ENCODE peak calls at places on chromosomes 7 and 10, in four cellular contexts. One of them, this sample, is unnamed.

GRCh38 chr7:151342102-151342646 is 562 bp downstream of the NUB1 start:
- DNase-seq in HepG2: no peak
- DNase-seq in K562: no peak
- DNase-seq in A549: no peak
- DNase-seq in this sample: no peak

GRCh38 chr10:1029838-1030237 is 4.2 kb upstream of the IDI2 start:
- DNase-seq in HepG2: no peak
- DNase-seq in A549: no peak
- DNase-seq in K562: no peak
- DNase-seq in this sample: no peak

GRCh38 chr10:24457661-24458318 is 248.9 kb downstream of the KIAA1217 start:
- DNase-seq in A549: peak; percentile 26
- DNase-seq in HepG2: no peak
- DNase-seq in K562: no peak
- DNase-seq in this sample: no peak

GRCh38 chr7:131166066-131166465 is 161.6 kb upstream of the MKLN1 start:
- DNase-seq in HepG2: no peak
- DNase-seq in A549: no peak
- DNase-seq in K562: no peak
- DNase-seq in this sample: peak; percentile 41

GRCh38 chr10:49521062-49521461 is 17.9 kb downstream of the ERCC6 start:
- DNase-seq in HepG2: no peak
- DNase-seq in K562: no peak
- DNase-seq in A549: no peak
- DNase-seq in this sample: no peak

GRCh38 chr7:36440880-36441279 is 51.2 kb downstream of the ANLN start:
- DNase-seq in A549: peak; percentile 37
- DNase-seq in K562: no peak
- DNase-seq in HepG2: peak; percentile 16
- DNase-seq in this sample: peak; percentile 46

GRCh38 chr7:85426487-85426960 is 239.7 kb upstream of the SEMA3D start:
- DNase-seq in K562: no peak
- DNase-seq in A549: peak; percentile 1
- DNase-seq in HepG2: peak; percentile 92
- DNase-seq in this sample: peak; percentile 29

GRCh38 chr10:128976886-128977285 is 490.2 kb upstream of the MGMT start:
- DNase-seq in A549: no peak
- DNase-seq in HepG2: no peak
- DNase-seq in K562: no peak
- DNase-seq in this sample: no peak

GRCh38 chr7:156578978-156579430 is 61.6 kb upstream of the RNF32 start:
- DNase-seq in K562: no peak
- DNase-seq in HepG2: no peak
- DNase-seq in A549: no peak
- DNase-seq in this sample: no peak

GRCh38 chr7:149669121-149669818 is 104.1 kb downstream of the ZNF467 start:
- DNase-seq in A549: peak; percentile 61
- DNase-seq in K562: no peak
- DNase-seq in HepG2: peak; percentile 7
- DNase-seq in this sample: peak; percentile 19

GRCh38 chr7:140616328-140616727 is 24.3 kb downstream of the DENND2A start:
- DNase-seq in K562: no peak
- DNase-seq in HepG2: no peak
- DNase-seq in A549: no peak
- DNase-seq in this sample: no peak

GRCh38 chr10:125117941-125118630 is 42.3 kb downstream of the CTBP2 start:
- DNase-seq in K562: no peak
- DNase-seq in A549: no peak
- DNase-seq in HepG2: no peak
- DNase-seq in this sample: no peak

GRCh38 chr10:75773139-75773801 is 341.8 kb downstream of the LRMDA start:
- DNase-seq in A549: peak; percentile 67
- DNase-seq in K562: no peak
- DNase-seq in HepG2: peak; percentile 92
- DNase-seq in this sample: peak; percentile 8

GRCh38 chr10:79275431-79275851 is 71.8 kb upstream of the PPIF start:
- DNase-seq in K562: no peak
- DNase-seq in HepG2: no peak
- DNase-seq in A549: no peak
- DNase-seq in this sample: no peak
- TF ChIP-seq RFX5 in K562: no peak
- TF ChIP-seq RFX5 in HepG2: no peak
- TF ChIP-seq RFX5 in A549: no peak
- TF ChIP-seq RFX5 in this sample: no peak

GRCh38 chr10:91220954-91221696 is 662 bp downstream of the PCGF5 start:
- DNase-seq in K562: peak; percentile 23
- DNase-seq in A549: peak; percentile 28
- DNase-seq in HepG2: no peak
- DNase-seq in this sample: peak; percentile 19

GRCh38 chr10:91215384-91215783 is 5.1 kb upstream of the PCGF5 start:
- DNase-seq in HepG2: no peak
- DNase-seq in K562: no peak
- DNase-seq in A549: no peak
- DNase-seq in this sample: no peak

GRCh38 chr10:91214906-91215305 is 5.6 kb upstream of the PCGF5 start:
- DNase-seq in K562: no peak
- DNase-seq in A549: no peak
- DNase-seq in HepG2: no peak
- DNase-seq in this sample: no peak

GRCh38 chr10:91220194-91220953 is at the start of gene PCGF5:
- DNase-seq in HepG2: no peak
- DNase-seq in K562: peak; percentile 86
- DNase-seq in A549: peak; percentile 88
- DNase-seq in this sample: peak; percentile 85

GRCh38 chr10:91219371-91220193 is 881 bp upstream of the PCGF5 start:
- DNase-seq in K562: no peak
- DNase-seq in HepG2: peak; percentile 98
- DNase-seq in A549: no peak
- DNase-seq in this sample: peak; percentile 29
- TF ChIP-seq MAZ in K562: no peak
- TF ChIP-seq MAZ in HepG2: no peak
- TF ChIP-seq MAZ in A549: no peak
- TF ChIP-seq MAZ in this sample: no peak

DNA sequence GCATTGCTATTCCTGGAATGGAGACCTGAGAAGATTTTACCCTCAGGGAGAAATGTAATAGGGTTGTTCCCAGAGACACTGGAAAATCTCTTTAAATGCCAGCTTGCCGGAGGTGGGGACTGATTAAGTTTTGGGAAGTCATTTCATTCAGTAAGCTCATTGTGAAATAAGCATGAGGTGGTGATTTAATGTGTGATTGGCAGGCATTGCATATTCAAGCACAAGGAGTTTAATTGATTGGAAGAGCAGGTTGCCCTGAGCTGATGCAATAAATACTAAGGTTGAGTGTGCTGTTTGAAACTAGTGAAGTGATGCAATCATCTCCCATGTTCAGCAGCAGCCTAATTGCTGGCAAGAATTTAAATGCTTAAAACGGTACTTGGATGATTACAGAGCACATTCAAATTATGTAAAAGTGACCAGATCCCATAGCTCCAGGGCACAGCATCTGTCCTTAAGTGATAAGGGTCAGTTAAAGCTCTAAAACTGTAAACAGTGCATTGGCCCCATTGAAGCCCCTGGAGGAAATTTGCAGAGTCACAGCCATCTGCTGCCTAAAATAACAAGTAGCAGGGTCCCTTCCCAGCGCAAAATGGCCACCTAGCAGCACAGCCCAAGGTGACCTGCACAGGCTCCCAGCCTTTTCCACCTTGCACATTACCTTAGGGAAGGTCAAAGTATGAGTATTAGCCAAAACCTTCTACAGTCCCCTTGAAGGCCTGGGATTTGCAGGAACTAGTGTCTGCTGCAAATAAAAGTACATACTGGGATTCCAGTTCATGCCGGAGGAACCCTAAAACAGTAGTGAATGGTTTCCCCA is 92.1 kb downstream of the CCDC71L start:
- DNase-seq in HepG2: no peak
- DNase-seq in A549: peak; percentile 43
- DNase-seq in K562: peak; percentile 94
- DNase-seq in this sample: peak; percentile 85
- TF ChIP-seq RFX5 in HepG2: no peak
- TF ChIP-seq RFX5 in A549: no peak
- TF ChIP-seq RFX5 in K562: peak; percentile 74
- TF ChIP-seq RFX5 in this sample: no peak

GRCh38 chr10:115992554-115992953 is 280.5 kb downstream of the GFRA1 start:
- DNase-seq in K562: no peak
- DNase-seq in HepG2: no peak
- DNase-seq in A549: no peak
- DNase-seq in this sample: no peak

GRCh38 chr10:115988380-115988779 is 284.6 kb downstream of the GFRA1 start:
- DNase-seq in A549: no peak
- DNase-seq in K562: no peak
- DNase-seq in HepG2: no peak
- DNase-seq in this sample: no peak

GRCh38 chr10:115985696-115986095 is 287.3 kb downstream of the GFRA1 start:
- DNase-seq in A549: no peak
- DNase-seq in HepG2: no peak
- DNase-seq in K562: no peak
- DNase-seq in this sample: peak; percentile 36

GRCh38 chr10:115989621-115990020 is 283.4 kb downstream of the GFRA1 start:
- DNase-seq in A549: no peak
- DNase-seq in HepG2: no peak
- DNase-seq in K562: no peak
- DNase-seq in this sample: peak; percentile 39
- TF ChIP-seq MAZ in A549: no peak
- TF ChIP-seq MAZ in HepG2: no peak
- TF ChIP-seq MAZ in K562: no peak
- TF ChIP-seq MAZ in this sample: no peak

GRCh38 chr7:47604496-47604890 is 22.6 kb upstream of the TNS3 start:
- DNase-seq in A549: no peak
- DNase-seq in K562: no peak
- DNase-seq in HepG2: no peak
- DNase-seq in this sample: no peak

GRCh38 chr7:47601881-47602249 is 20.0 kb upstream of the TNS3 start:
- DNase-seq in A549: no peak
- DNase-seq in HepG2: peak; percentile 63
- DNase-seq in K562: no peak
- DNase-seq in this sample: no peak

GRCh38 chr7:47602272-47603004 is 20.5 kb upstream of the TNS3 start:
- DNase-seq in A549: peak; percentile 80
- DNase-seq in HepG2: no peak
- DNase-seq in K562: no peak
- DNase-seq in this sample: no peak

GRCh38 chr7:47600199-47601118 is 18.5 kb upstream of the TNS3 start:
- DNase-seq in K562: no peak
- DNase-seq in HepG2: no peak
- DNase-seq in A549: peak; percentile 87
- DNase-seq in this sample: peak; percentile 86

DNA sequence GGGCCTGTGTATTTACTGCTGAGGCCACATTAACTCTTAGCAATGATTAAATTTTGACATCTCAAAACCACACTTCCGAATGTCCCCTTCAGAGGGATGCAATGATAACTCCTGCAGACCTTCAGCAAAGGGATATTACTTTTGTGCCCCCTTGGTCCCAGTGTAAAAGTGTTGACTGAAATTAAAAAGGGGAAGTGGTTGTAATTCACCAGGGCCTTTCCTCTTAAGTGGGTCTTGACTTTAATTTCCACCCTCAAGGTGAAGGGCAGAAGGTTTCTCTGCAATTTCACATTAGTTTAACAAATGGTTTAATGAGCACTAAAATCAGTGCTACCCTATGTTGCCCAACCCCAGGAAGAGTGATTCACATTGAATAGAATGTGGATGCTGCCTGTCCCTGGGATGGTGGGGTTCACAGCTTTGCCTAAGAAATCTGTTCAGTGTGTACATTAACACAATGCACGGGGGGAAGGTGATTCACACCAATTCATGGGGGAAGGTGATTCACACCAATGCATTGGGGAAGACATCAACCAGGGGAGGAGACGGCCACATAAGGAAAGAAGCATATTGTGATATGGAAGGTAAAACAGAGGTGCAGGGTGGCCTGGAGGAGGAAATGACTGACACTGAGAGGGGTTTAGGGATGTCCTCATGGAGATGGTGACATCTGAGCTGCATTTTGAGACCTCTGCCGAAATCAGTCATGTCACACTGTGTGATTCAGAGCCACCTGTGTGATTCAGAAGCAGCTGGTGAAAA is 19.4 kb upstream of the TNS3 start:
- DNase-seq in HepG2: peak; percentile 40
- DNase-seq in A549: peak; percentile 93
- DNase-seq in K562: no peak
- DNase-seq in this sample: peak; percentile 96
- TF ChIP-seq RFX5 in HepG2: no peak
- TF ChIP-seq RFX5 in A549: no peak
- TF ChIP-seq RFX5 in K562: no peak
- TF ChIP-seq RFX5 in this sample: no peak

This sample was measured in IMR-90.